ENCODE peak calls at places on chromosomes 7 and 10, in ten cellular contexts. Q, Y, D, Z, A, K, P, L, W and S are unnamed samples.

GRCh38 chr7:13912740-13913320 is 76.6 kb downstream of the ETV1 start:
- DNase-seq in L (no peak), Z (no peak), K (no peak), Y (no peak), W (no peak), D (no peak), A (no peak), Q (no peak), P (no peak), S (no peak)

GRCh38 chr10:112262556-112262955 is 20.6 kb upstream of the TECTB start:
- DNase-seq in L (no peak), K (no peak), D (no peak), Z (no peak), Q (no peak), W (no peak), Y (no peak), P (no peak), A (no peak), S (no peak)

GRCh38 chr7:4189151-4189570 is 492.9 kb upstream of the FOXK1 start:
- DNase-seq in Q (peak), D (peak), W (no peak), P (peak), A (no peak), L (no peak), Y (peak), Z (peak), K (no peak), S (peak)

GRCh38 chr10:113480828-113481502 is 71.9 kb upstream of the HABP2 start:
- DNase-seq in Q (no peak), P (no peak), D (no peak), A (no peak), K (no peak), Z (no peak), L (no peak), W (no peak), Y (no peak), S (no peak)

GRCh38 chr7:140035400-140036223 is 27.1 kb downstream of the PARP12 start:
- DNase-seq in K (no peak), Y (peak), D (no peak), W (peak), P (no peak), Q (no peak), A (peak), L (no peak), Z (no peak), S (no peak)

GRCh38 chr7:108348913-108349312 is 107.3 kb downstream of the NRCAM start:
- DNase-seq in L (no peak), P (no peak), K (no peak), Q (no peak), Y (peak), D (no peak), A (no peak), Z (no peak), W (peak), S (no peak)

GRCh38 chr7:969403-969802 is 5.9 kb downstream of the COX19 start:
- DNase-seq in A (no peak), D (no peak), W (no peak), Y (no peak), L (no peak), K (no peak), Q (no peak), P (no peak), Z (no peak), S (no peak)

GRCh38 chr10:124511205-124512039 is 49.8 kb downstream of the LHPP start:
- DNase-seq in L (no peak), D (no peak), A (no peak), Z (no peak), W (no peak), Q (peak), P (no peak), K (no peak), Y (no peak), S (no peak)

GRCh38 chr10:1551636-1552338 is 185.5 kb downstream of the ADARB2 start:
- DNase-seq in P (no peak), Q (no peak), Y (no peak), D (no peak), K (no peak), Z (no peak), W (no peak), A (no peak), L (no peak), S (peak)

GRCh38 chr10:88833156-88833555 is 18.5 kb downstream of the ANKRD22 start:
- DNase-seq in P (no peak), Q (no peak), D (no peak), Y (no peak), L (no peak), A (no peak), Z (no peak), K (no peak), W (no peak), S (no peak)

GRCh38 chr7:145143690-145144089 is 307.8 kb upstream of the TPK1 start:
- DNase-seq in K (no peak), Z (no peak), L (no peak), P (no peak), Y (no peak), Q (no peak), A (no peak), W (no peak), D (no peak), S (no peak)

GRCh38 chr7:136348542-136348941 is 371.4 kb upstream of the MTPN start:
- DNase-seq in D (peak), A (no peak), P (peak), Z (peak), K (no peak), W (no peak), L (no peak), Q (no peak), Y (no peak), S (no peak)

GRCh38 chr10:6530211-6530840 is 49.8 kb downstream of the PRKCQ start:
- DNase-seq in L (no peak), P (no peak), Y (no peak), W (no peak), Q (no peak), Z (peak), K (no peak), A (no peak), D (no peak), S (no peak)

GRCh38 chr10:20059084-20059835 is 243.0 kb downstream of the PLXDC2 start:
- DNase-seq in P (no peak), W (no peak), Y (peak), Z (no peak), Q (no peak), L (no peak), A (no peak), K (no peak), D (no peak), S (no peak)

GRCh38 chr10:59561397-59562121 is 148.1 kb downstream of the SLC16A9 start:
- DNase-seq in P (no peak), Z (no peak), L (no peak), Y (peak), A (no peak), W (no peak), Q (no peak), D (no peak), K (no peak), S (no peak)

GRCh38 chr10:79431422-79431821 is 14.0 kb downstream of the ZCCHC24 start:
- DNase-seq in A (no peak), D (no peak), Z (no peak), P (no peak), L (no peak), Y (no peak), W (no peak), Q (no peak), K (no peak), S (no peak)

GRCh38 chr7:116499168-116500070 is at the start of gene CAV2:
- DNase-seq in K (peak), A (no peak), Q (peak), Z (peak), Y (peak), W (peak), D (peak), P (peak), L (peak), S (peak)

GRCh38 chr7:6650086-6650485 is 13.0 kb downstream of the ZNF316 start:
- DNase-seq in D (no peak), Q (no peak), A (no peak), P (no peak), L (no peak), K (no peak), W (no peak), Y (no peak), Z (no peak), S (peak)

GRCh38 chr7:41110186-41110585 is 592.7 kb downstream of the INHBA start:
- DNase-seq in Y (peak), A (no peak), L (no peak), P (no peak), W (no peak), K (no peak), D (no peak), Q (no peak), Z (no peak), S (no peak)

GRCh38 chr10:124903119-124903518 is 38.8 kb upstream of the ZRANB1 start:
- DNase-seq in W (no peak), D (no peak), Z (no peak), L (no peak), K (no peak), P (no peak), Y (no peak), A (no peak), Q (no peak), S (no peak)

GRCh38 chr7:17599733-17600685 is 301.6 kb downstream of the AHR start:
- DNase-seq in P (no peak), K (peak), Q (no peak), D (no peak), W (peak), Y (peak), L (no peak), A (peak), Z (no peak), S (no peak)

GRCh38 chr10:101769541-101770180 is 6.3 kb downstream of the FGF8 start:
- DNase-seq in K (no peak), L (no peak), Q (no peak), Z (no peak), P (no peak), Y (no peak), W (peak), A (no peak), D (no peak), S (no peak)

GRCh38 chr10:34931216-34931615 is 116.1 kb upstream of the PARD3 start:
- DNase-seq in D (no peak), A (no peak), W (no peak), Y (no peak), L (no peak), P (no peak), K (no peak), Q (no peak), Z (no peak), S (no peak)

GRCh38 chr10:11555556-11555955 is 55.9 kb downstream of the USP6NL start:
- DNase-seq in L (no peak), Y (no peak), Z (no peak), K (no peak), P (no peak), D (no peak), A (no peak), Q (no peak), W (no peak), S (no peak)

GRCh38 chr10:123942114-123942513 is 50.5 kb upstream of the CPXM2 start:
- DNase-seq in W (no peak), Y (no peak), D (no peak), Q (no peak), P (no peak), A (no peak), K (no peak), Z (no peak), L (no peak), S (no peak)

GRCh38 chr10:18157909-18158308 is 17.7 kb downstream of the CACNB2 start:
- DNase-seq in Y (peak), D (no peak), K (no peak), Q (no peak), A (peak), W (peak), Z (no peak), L (no peak), P (no peak), S (no peak)

GRCh38 chr10:43754569-43755260 is 106.0 kb upstream of the ZNF32 start:
- DNase-seq in D (no peak), Q (no peak), W (no peak), Y (no peak), A (no peak), P (no peak), L (no peak), Z (no peak), K (no peak), S (no peak)

GRCh38 chr10:25615926-25616325 is 318.1 kb upstream of the MYO3A start:
- DNase-seq in Q (no peak), D (no peak), W (no peak), A (no peak), Z (no peak), K (no peak), L (no peak), P (no peak), Y (no peak), S (no peak)

GRCh38 chr7:99639267-99639666 is 22.5 kb downstream of the ZSCAN25 start:
- DNase-seq in W (no peak), L (no peak), Z (no peak), D (no peak), K (no peak), Y (no peak), A (no peak), P (no peak), Q (no peak), S (no peak)

GRCh38 chr7:95327356-95327755 is 3.0 kb upstream of the PON1 start:
- DNase-seq in K (no peak), P (no peak), D (no peak), Z (no peak), A (no peak), L (no peak), Q (no peak), W (no peak), Y (no peak), S (no peak)

GRCh38 chr7:129363-130221 is 62.8 kb upstream of the FAM20C start:
- DNase-seq in Q (peak), D (no peak), L (no peak), A (no peak), W (peak), Z (peak), Y (no peak), P (peak), K (no peak), S (peak)

GRCh38 chr7:151415375-151416112 is 5.7 kb upstream of the WDR86 start:
- DNase-seq in W (no peak), Y (peak), K (no peak), Q (peak), Z (no peak), A (no peak), P (no peak), L (no peak), D (no peak), S (no peak)

GRCh38 chr10:36182059-36182654 is 540.1 kb upstream of the FZD8 start:
- DNase-seq in Q (no peak), W (no peak), D (no peak), P (no peak), K (no peak), Y (no peak), L (no peak), Z (no peak), A (no peak), S (no peak)